ENCODE peak calls at places on chromosomes 12 and 14, in four cellular contexts. T is CD4-positive, alpha-beta memory T cell; O is psoas muscle; H is aorta. Y is an unnamed sample. For H3K27me3, the result is how much of the 10 kb centered on the place peaks cover.

GRCh38 chr14:93977790-93978581 is 1.6 kb upstream of the ASB2 start:
- DNase-seq in T (peak), O (no peak), H (no peak), Y (peak)

GRCh38 chr12:70794131-70794530 is 126.4 kb downstream of the PTPRR start:
- DNase-seq in T (no peak), O (no peak), H (no peak), Y (no peak)

GRCh38 chr14:92538412-92539017 is 24.9 kb downstream of the RIN3 start:
- DNase-seq in T (no peak), O (no peak), H (no peak), Y (no peak)

GRCh38 chr14:22819191-22819988 is 4.2 kb upstream of the SLC7A7 start:
- DNase-seq in T (no peak), O (no peak), H (no peak), Y (no peak)

GRCh38 chr14:61973981-61974380 is 211.8 kb downstream of the SNAPC1 start:
- DNase-seq in T (no peak), O (no peak), H (no peak), Y (no peak)

GRCh38 chr14:26217778-26218177 is 380.1 kb downstream of the NOVA1 start:
- DNase-seq in T (no peak), O (no peak), H (no peak), Y (no peak)

GRCh38 chr14:46054526-46054925 is 597.1 kb downstream of the RPL10L start:
- DNase-seq in T (no peak), O (no peak), H (no peak), Y (no peak)

GRCh38 chr12:1527789-1528188 is 66.6 kb downstream of the FBXL14 start:
- DNase-seq in T (no peak), O (no peak), H (no peak), Y (no peak)

GRCh38 chr14:92990456-92991430 is 67.8 kb downstream of the CHGA start:
- DNase-seq in T (no peak), O (no peak), H (peak), Y (no peak)

GRCh38 chr14:76768201-76768656 is 7.0 kb downstream of the VASH1 start:
- DNase-seq in T (peak), O (peak), H (peak), Y (peak)

GRCh38 chr14:105285174-105285573 is 15.6 kb downstream of the BRF1 start:
- DNase-seq in T (no peak), O (no peak), H (no peak), Y (no peak)

GRCh38 chr12:81128930-81129554 is 51.2 kb downstream of the ACSS3 start:
- DNase-seq in T (no peak), O (no peak), H (no peak), Y (no peak)

GRCh38 chr14:95524706-95525512 is 8.5 kb upstream of the SYNE3 start:
- DNase-seq in T (no peak), O (no peak), H (no peak), Y (no peak)

GRCh38 chr14:43647302-43647701 is 859.8 kb downstream of the FSCB start:
- DNase-seq in T (no peak), O (no peak), H (no peak), Y (no peak)

GRCh38 chr12:64125913-64126312 is 96.2 kb downstream of the KICS2 start:
- DNase-seq in T (no peak), O (no peak), H (no peak), Y (no peak)

GRCh38 chr12:54337280-54337842 is 12.4 kb downstream of the COPZ1 start:
- DNase-seq in T (no peak), O (no peak), H (no peak), Y (no peak)

GRCh38 chr12:23834076-23834475 is 115.4 kb downstream of the SOX5 start:
- DNase-seq in T (no peak), O (no peak), H (no peak), Y (no peak)

GRCh38 chr14:88130057-88130432 is 125.1 kb downstream of the GPR65 start:
- DNase-seq in T (no peak), O (no peak), H (no peak), Y (no peak)

GRCh38 chr14:50058112-50058511 is 58.3 kb downstream of the VCPKMT start:
- DNase-seq in T (no peak), O (no peak), H (no peak), Y (no peak)

GRCh38 chr12:53737951-53738833 is 10.9 kb upstream of the CALCOCO1 start:
- DNase-seq in T (peak), O (no peak), H (no peak), Y (peak)

GRCh38 chr12:85299058-85299457 is 19.0 kb downstream of the ALX1 start:
- DNase-seq in T (no peak), O (no peak), H (no peak), Y (no peak)

GRCh38 chr14:88198441-88198840 is 124.6 kb downstream of the KCNK10 start:
- DNase-seq in T (no peak), O (no peak), H (no peak), Y (no peak)

GRCh38 chr12:106362971-106363370 is 5.4 kb downstream of the POLR3B start:
- DNase-seq in T (no peak), O (no peak), H (no peak), Y (no peak)

GRCh38 chr12:76029982-76030377 is 1.6 kb downstream of the PHLDA1 start:
- DNase-seq in T (no peak), O (peak), H (peak), Y (peak)

GRCh38 chr12:57583008-57583831 is 7.8 kb upstream of the PIP4K2C start:
- DNase-seq in T (peak), O (peak), H (no peak), Y (peak)

GRCh38 chr14:105745433-105746123 is 219.2 kb downstream of the TMEM121 start:
- DNase-seq in T (peak), O (no peak), H (peak), Y (no peak)

GRCh38 chr14:32252030-32252670 is 49.1 kb upstream of the RNU6-8 start:
- DNase-seq in T (peak), O (no peak), H (no peak), Y (peak)

GRCh38 chr14:103067231-103067954 is 10.0 kb upstream of the CDC42BPB start:
- DNase-seq in T (no peak), O (no peak), H (no peak), Y (no peak)

GRCh38 chr14:102590667-102591099 is 1.8 kb upstream of the RCOR1 start:
- DNase-seq in T (no peak), O (peak), H (peak), Y (no peak)

GRCh38 chr12:19507823-19508222 is 68.5 kb downstream of the AEBP2 start:
- DNase-seq in T (no peak), O (no peak), H (no peak), Y (no peak)

GRCh38 chr12:109518820-109519665 is 41.6 kb downstream of the UBE3B start:
- DNase-seq in T (no peak), O (peak), H (no peak), Y (peak)

DNA sequence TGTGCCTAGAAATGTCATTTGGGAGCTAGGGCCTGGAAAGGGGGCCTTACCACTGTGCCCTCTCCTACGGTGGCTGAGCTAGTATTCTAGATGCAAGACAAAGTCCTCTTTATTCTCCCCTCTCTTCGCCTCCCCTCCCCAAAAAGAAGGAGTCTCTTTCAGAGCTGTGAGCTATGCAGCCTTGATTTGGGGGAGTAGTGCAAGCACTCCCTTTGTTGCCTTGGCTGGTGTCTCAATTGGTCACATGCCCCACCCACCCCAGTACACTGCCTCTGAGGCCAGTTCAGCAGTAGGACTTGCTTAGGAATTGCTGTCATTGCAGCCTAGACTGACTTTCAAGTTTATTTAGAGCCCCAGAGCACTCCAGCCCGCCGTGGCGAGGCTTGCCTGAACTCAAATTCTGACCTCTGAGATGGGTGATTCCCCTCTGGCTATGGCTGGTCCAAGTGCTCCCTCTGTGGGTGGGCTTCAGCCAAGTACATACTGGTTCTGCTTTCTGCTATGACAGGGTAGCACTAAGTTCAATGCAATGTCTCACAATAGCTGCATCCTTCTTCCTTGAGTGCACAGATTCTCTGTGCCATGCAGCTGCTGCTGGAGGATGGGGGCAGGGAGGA is 37.0 kb upstream of the FBXO33 start:
- DNase-seq in T (peak), O (no peak), H (peak), Y (no peak)
- H3K4me3 ChIP-seq in T (no peak), O (no peak), H (no peak), Y (no peak)

DNA sequence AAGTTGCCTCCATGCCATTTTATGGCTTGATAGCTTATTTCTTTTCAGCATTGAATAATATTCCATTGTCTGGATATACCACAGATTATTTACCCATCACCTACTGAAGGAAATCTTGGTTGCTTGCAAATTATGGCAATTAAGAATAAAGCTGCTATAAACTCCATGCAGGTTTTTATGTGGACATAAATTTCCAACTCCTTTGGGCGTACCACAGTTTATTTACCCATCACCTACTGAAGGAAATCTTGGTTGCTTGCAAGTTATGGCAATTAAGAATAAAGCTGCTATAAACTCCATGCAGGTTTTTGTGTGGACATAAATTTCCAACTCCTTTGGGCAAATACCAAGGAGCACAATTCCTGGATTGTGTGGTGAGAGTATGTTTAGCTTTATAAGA is 12.6 kb upstream of the PLEKHH1 start:
- DNase-seq in T (no peak), O (no peak), H (no peak), Y (no peak)
- H3K27me3 ChIP-seq in T (under half), O (under half), H (under half), Y (under half)

DNA sequence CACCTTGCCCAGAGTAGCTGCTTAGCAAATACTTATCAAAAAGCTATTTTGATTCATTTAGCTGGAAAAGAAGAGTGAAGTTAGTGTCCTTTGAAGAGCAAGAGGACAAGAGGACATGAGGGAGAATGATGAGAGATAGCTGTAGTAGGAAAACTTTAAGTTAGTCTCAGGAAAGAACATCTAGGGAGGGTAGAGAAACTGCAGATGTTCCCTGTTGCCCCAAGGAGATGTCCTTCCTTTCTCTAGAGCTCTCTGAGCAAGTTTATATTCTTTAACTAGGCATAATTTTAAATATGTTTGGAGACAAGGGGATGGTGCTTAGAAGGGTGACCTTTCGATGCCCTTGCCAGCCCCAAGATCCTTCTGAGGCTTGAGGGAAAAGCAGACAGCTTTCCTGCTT is 529.1 kb upstream of the TBX3 start:
- DNase-seq in T (no peak), O (no peak), H (no peak), Y (no peak)
- H3K27ac ChIP-seq in T (no peak), O (peak), H (no peak), Y (no peak)

DNA sequence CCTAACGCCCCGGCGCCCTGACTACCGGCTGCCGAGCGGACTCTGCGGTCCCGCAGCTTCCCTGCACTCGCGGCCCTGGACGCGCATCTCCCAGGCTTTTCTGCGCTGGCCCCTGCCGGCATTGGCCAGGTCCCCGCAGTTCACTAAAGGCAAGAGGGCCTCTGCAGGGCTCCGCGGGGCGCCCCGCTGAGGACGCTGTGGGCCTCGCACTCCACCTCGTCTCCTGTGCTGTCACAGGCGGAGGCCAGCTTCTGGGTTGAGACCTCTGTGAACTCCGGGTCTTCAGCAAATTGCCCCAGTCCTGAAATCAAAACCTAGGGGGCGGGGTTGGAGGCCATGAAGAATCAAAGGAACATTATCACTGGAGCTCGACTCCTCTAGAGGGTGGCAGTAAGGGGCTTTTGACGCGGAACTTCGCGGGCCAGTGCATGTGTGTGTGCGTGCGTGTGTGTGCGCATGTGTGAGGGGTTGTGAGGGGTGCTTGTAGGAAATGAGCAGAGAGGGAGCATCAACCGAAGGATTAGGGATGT is 68.5 kb upstream of the CAPRIN2 start:
- DNase-seq in T (no peak), O (peak), H (peak), Y (no peak)
- H3K4me3 ChIP-seq in T (peak), O (peak), H (no peak), Y (peak)

DNA sequence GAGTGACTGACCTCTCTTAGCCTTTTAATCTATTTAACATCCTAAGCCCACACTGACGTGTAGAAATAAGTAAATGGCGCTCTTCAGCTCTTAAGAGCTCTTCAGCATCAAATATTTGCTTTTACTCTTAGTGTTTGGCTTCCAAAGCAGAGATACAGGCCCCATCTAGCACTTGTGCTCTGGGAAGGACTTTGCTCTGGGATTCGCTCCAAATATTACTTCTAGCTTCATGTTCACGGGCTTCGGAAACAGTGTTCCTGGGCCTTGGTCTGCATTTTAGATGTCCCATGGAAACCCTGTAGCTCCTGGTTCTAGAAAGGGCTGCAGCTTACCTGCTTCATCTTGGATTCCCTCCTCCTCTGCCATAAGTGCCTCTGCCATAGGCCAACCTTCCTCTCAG is 2.7 kb upstream of the NKX2-8 start:
- DNase-seq in T (no peak), O (no peak), H (no peak), Y (no peak)
- H3K27me3 ChIP-seq in T (under half), O (half or more), H (under half), Y (under half)

GRCh38 chr14:65696801-65697200 is 284.3 kb downstream of the FUT8 start:
- DNase-seq in T (no peak), O (no peak), H (no peak), Y (no peak)
- H3K27ac ChIP-seq in T (no peak), O (no peak), H (no peak), Y (no peak)

GRCh38 chr12:32161040-32161439 is 54.4 kb downstream of the BICD1 start:
- DNase-seq in T (no peak), O (no peak), H (no peak), Y (no peak)

GRCh38 chr12:32166510-32166909 is 59.9 kb downstream of the BICD1 start:
- DNase-seq in T (no peak), O (no peak), H (no peak), Y (no peak)

GRCh38 chr12:32159381-32159780 is 52.7 kb downstream of the BICD1 start:
- DNase-seq in T (no peak), O (no peak), H (no peak), Y (no peak)

GRCh38 chr12:32159925-32160324 is 53.3 kb downstream of the BICD1 start:
- DNase-seq in T (no peak), O (no peak), H (no peak), Y (no peak)

DNA sequence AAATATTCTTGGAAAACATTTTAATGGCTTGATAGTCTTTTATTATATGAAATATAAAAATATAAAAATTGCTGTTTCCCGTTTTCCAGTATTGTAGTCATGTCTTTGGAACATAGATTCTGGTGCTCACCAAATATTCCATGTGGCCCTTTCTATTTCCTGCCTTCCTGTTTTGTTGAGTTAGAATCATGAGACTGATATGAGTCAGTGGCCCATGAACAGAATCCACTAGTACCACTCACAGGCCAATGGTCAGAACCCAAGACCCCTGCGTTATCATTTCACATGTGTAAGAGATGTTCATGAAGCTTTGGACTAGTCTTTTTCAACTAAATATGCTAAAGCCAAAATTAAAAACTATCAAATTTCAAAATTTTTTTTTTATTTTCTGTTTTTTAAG is 56.9 kb downstream of the BICD1 start:
- DNase-seq in T (no peak), O (no peak), H (no peak), Y (no peak)
- H3K4me3 ChIP-seq in T (no peak), O (no peak), H (no peak), Y (no peak)

GRCh38 chr12:123670882-123671728 is at the start of gene TCTN2:
- DNase-seq in T (peak), O (peak), H (peak), Y (peak)

GRCh38 chr12:123671876-123672275 is 963 bp downstream of the TCTN2 start:
- DNase-seq in T (no peak), O (no peak), H (no peak), Y (no peak)

DNA sequence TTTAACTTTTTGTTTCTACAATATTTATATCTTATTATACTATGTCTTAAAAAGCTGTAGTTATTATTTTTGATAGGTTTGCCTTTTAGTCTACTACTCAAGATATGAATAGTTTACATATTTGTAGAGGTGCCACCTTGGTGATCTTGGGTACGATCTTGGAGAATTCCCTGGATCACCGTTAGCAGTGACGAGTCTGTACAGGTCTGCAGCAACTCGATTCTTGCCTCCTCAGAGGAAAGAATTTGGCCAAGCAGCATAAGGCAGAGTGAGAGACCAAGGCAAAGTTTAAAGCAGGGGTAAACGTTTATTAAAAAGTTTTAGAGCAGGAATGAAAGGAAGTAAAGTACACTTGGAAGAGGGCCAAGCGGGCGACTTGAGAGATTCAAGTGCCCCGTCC is 3.1 kb upstream of the TCTN2 start:
- DNase-seq in T (no peak), O (no peak), H (no peak), Y (no peak)
- H3K27me3 ChIP-seq in T (under half), O (under half), H (under half), Y (under half)

Y was measured in naive thymus-derived CD4-positive, alpha-beta T cell.